ENCODE peak calls at places on chromosome 21, in four cellular contexts. T, Z, R and V are unnamed samples.

GRCh38 chr21:44618909-44619308 is 7.0 kb downstream of the KRTAP10-8 start:
- DNase-seq in T (no peak), Z (no peak), R (peak; percentile 72), V (no peak)

GRCh38 chr21:26162081-26162480 is 8.5 kb downstream of the APP start:
- DNase-seq in T (no peak), Z (no peak), R (no peak), V (no peak)

GRCh38 chr21:17925900-17926299 is 106.7 kb upstream of the C21orf91 start:
- DNase-seq in T (no peak), Z (no peak), R (no peak), V (no peak)

GRCh38 chr21:24290151-24290833 is 1317.0 kb downstream of the MRPL39 start:
- DNase-seq in T (no peak), Z (no peak), R (no peak), V (no peak)

GRCh38 chr21:27477321-27477720 is 510.4 kb upstream of the ADAMTS5 start:
- DNase-seq in T (no peak), Z (no peak), R (no peak), V (no peak)

GRCh38 chr21:31460985-31461384 is 116.9 kb upstream of the TIAM1 start:
- DNase-seq in T (no peak), Z (no peak), R (no peak), V (no peak)

GRCh38 chr21:44083631-44084291 is 23.4 kb upstream of the PWP2 start:
- DNase-seq in T (no peak), Z (no peak), R (no peak), V (no peak)

GRCh38 chr21:26572668-26573381 is at the start of gene CYYR1:
- DNase-seq in T (peak; percentile 10), Z (peak; percentile 68), R (no peak), V (no peak)

GRCh38 chr21:36999131-36999898 is 7.2 kb upstream of the RIPPLY3 start:
- DNase-seq in T (no peak), Z (no peak), R (no peak), V (no peak)

GRCh38 chr21:25501996-25502665 is 105.2 kb downstream of the MRPL39 start:
- DNase-seq in T (no peak), Z (no peak), R (no peak), V (no peak)

GRCh38 chr21:15279484-15279883 is 214.7 kb upstream of the NRIP1 start:
- DNase-seq in T (no peak), Z (no peak), R (no peak), V (no peak)

GRCh38 chr21:26388731-26389231 is 184.3 kb downstream of the CYYR1 start:
- DNase-seq in T (no peak), Z (no peak), R (no peak), V (no peak)

GRCh38 chr21:30491963-30492428 is at the start of gene KRTAP19-3:
- DNase-seq in T (no peak), Z (no peak), R (no peak), V (no peak)

GRCh38 chr21:26581818-26582217 is 8.7 kb upstream of the CYYR1 start:
- DNase-seq in T (no peak), Z (no peak), R (no peak), V (no peak)

GRCh38 chr21:15804247-15804985 is 74.6 kb downstream of the USP25 start:
- DNase-seq in T (no peak), Z (no peak), R (no peak), V (no peak)

GRCh38 chr21:18245493-18245967 is 897 bp downstream of the CHODL start:
- DNase-seq in T (no peak), Z (no peak), R (no peak), V (no peak)

GRCh38 chr21:25577765-25578069 is 29.6 kb downstream of the MRPL39 start:
- DNase-seq in T (no peak), Z (no peak), R (no peak), V (no peak)

GRCh38 chr21:39657091-39657689 is 44.5 kb downstream of the B3GALT5 start:
- DNase-seq in T (peak; percentile 78), Z (no peak), R (no peak), V (no peak)

GRCh38 chr21:25909341-25909740 is 174.6 kb downstream of the GABPA start:
- DNase-seq in T (no peak), Z (no peak), R (no peak), V (no peak)

GRCh38 chr21:15483138-15483780 is 246.5 kb upstream of the USP25 start:
- DNase-seq in T (peak; percentile 91), Z (peak; percentile 89), R (peak; percentile 96), V (peak; percentile 81)

GRCh38 chr21:44987301-44987885 is 47.6 kb downstream of the SLX9 start:
- DNase-seq in T (no peak), Z (peak; percentile 47), R (no peak), V (no peak)

GRCh38 chr21:15638856-15639549 is 90.8 kb upstream of the USP25 start:
- DNase-seq in T (peak; percentile 93), Z (no peak), R (no peak), V (no peak)

GRCh38 chr21:18663663-18664062 is 260.1 kb upstream of the TMPRSS15 start:
- DNase-seq in T (no peak), Z (no peak), R (no peak), V (no peak)

GRCh38 chr21:28150021-28150420 is 842.7 kb downstream of the LTN1 start:
- DNase-seq in T (no peak), Z (no peak), R (no peak), V (no peak)

GRCh38 chr21:26447932-26448331 is 125.2 kb downstream of the CYYR1 start:
- DNase-seq in T (no peak), Z (no peak), R (no peak), V (no peak)

GRCh38 chr21:17813353-17813752 is 5.8 kb downstream of the C21orf91 start:
- DNase-seq in T (no peak), Z (no peak), R (no peak), V (no peak)

GRCh38 chr21:26169061-26169610 is 1.4 kb downstream of the APP start:
- DNase-seq in T (peak; percentile 62), Z (no peak), R (no peak), V (no peak)

GRCh38 chr21:26441081-26441610 is 131.9 kb downstream of the CYYR1 start:
- DNase-seq in T (no peak), Z (no peak), R (no peak), V (no peak)

GRCh38 chr21:17359781-17360180 is 153.1 kb upstream of the CXADR start:
- DNase-seq in T (no peak), Z (no peak), R (no peak), V (no peak)

GRCh38 chr21:15135867-15136629 is 71.2 kb upstream of the NRIP1 start:
- DNase-seq in T (no peak), Z (no peak), R (no peak), V (no peak)

GRCh38 chr21:19607983-19608668 is 1204.5 kb upstream of the TMPRSS15 start:
- DNase-seq in T (peak; percentile 39), Z (no peak), R (no peak), V (no peak)

GRCh38 chr21:23452384-23453083 is 2154.7 kb downstream of the MRPL39 start:
- DNase-seq in T (peak; percentile 52), Z (no peak), R (no peak), V (no peak)

GRCh38 chr21:27776925-27777553 is 810.2 kb upstream of the ADAMTS5 start:
- DNase-seq in T (peak; percentile 38), Z (no peak), R (no peak), V (no peak)

GRCh38 chr21:25983745-25984144 is 186.8 kb downstream of the APP start:
- DNase-seq in T (peak; percentile 38), Z (no peak), R (no peak), V (no peak)

GRCh38 chr21:18164933-18165332 is 79.7 kb upstream of the CHODL start:
- DNase-seq in T (no peak), Z (no peak), R (no peak), V (no peak)

DNA sequence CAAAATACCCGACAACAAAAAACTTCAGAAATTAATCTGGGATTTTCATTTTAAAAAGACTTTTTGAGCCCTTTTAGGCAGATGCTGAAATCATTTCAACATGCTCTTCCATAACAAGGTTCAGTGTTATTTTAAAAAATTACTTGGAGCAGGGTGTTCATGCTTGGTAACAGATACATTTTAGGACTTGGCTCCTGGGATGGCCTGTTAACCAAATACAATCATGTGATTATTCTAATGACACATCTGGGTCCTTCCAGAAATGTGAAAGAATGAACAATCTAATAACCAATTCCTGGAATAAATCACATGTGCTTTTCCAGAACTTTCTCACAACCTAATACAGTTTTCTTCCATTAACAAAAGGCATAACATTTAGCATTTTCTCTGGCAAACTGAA is 379.8 kb upstream of the RUNX1 start:
- DNase-seq in T (no peak), Z (no peak), R (no peak), V (no peak)
- TF ChIP-seq POLR2A in T (no peak), Z (no peak), R (no peak), V (no peak)

DNA sequence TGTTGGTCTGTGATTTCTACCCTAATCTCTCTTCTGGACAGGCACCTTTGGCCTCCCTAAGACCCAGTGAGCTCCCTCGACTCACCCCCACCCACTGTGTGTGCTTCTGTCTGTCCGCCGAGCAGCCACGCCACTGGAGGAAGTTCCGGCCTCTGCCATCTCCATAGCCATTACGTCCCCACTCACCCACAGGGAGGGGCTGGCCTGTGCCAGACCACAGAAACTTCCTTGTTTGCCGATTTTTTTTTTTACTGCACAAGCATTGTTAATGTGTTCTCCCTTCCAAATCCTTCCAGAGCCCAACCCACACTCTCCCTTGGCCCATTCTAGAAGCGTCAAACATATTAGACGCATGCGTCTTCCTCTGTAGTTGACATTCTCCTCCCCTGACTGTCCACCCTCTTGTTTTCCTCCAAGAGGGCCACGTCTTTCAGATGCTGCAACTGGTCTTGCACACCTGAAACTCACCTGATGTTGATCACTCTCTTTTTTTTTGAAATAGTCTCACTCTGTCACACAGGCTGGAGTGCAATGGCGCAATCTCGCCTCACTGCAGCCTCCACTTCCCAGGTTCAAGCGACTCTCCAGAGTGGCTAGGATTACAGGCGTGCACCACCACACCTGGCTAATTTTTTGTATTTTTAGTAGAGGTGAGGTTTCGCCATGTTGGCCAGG is 72.3 kb downstream of the EVA1C start:
- DNase-seq in T (peak; percentile 53), Z (no peak), R (no peak), V (no peak)
- TF ChIP-seq POLR2A in T (no peak), Z (no peak), R (no peak), V (no peak)

GRCh38 chr21:46183910-46184624 is at the start of gene SPATC1L:
- DNase-seq in T (peak; percentile 77), Z (peak; percentile 79), R (peak; percentile 85), V (peak; percentile 77)
- TF ChIP-seq POLR2A in T (no peak), Z (no peak), R (no peak), V (no peak)

DNA sequence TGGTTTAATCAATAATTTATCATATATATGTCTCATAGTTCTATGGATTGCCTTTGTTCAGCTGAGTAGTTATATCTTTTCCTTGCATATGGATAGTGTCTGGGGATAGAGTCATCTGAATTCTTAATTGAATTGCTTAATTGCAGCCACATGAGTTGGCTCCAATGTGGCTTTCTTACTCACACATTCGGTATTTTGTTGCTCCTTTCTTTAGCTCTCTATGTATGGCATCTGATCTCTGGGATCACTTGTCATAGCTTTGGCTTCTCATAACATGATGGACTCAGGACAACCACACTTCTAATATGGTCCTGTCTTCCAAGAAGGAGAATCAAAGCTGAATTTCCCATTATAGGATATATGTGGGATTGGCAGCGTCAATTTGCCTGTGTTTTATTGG is 716.2 kb downstream of the NCAM2 start:
- DNase-seq in T (no peak), Z (no peak), R (no peak), V (no peak)
- TF ChIP-seq POLR2A in T (no peak), Z (no peak), R (no peak), V (no peak)

GRCh38 chr21:29299906-29300546 is 1.3 kb downstream of the BACH1 start:
- DNase-seq in T (peak; percentile 57), Z (peak; percentile 70), R (peak; percentile 90), V (peak; percentile 73)
- TF ChIP-seq POLR2A in T (no peak), Z (no peak), R (no peak), V (peak; percentile 53)

GRCh38 chr21:42923553-42924432 is 1.6 kb downstream of the ERVH48-1 start:
- DNase-seq in T (peak; percentile 83), Z (no peak), R (peak; percentile 94), V (peak; percentile 53)
- TF ChIP-seq POLR2A in T (no peak), Z (no peak), R (no peak), V (no peak)